ENCODE peak calls at places on chromosome 21, in four cellular contexts. J, R, U and A are unnamed samples.

GRCh38 chr21:44337941-44338895 is 972 bp downstream of the CFAP410 start:
- DNase-seq in U (peak; percentile 74), J (peak; percentile 73), R (no peak), A (peak; percentile 90)

GRCh38 chr21:45026066-45026745 is 48.2 kb upstream of the ADARB1 start:
- DNase-seq in R (no peak), U (no peak), J (no peak), A (no peak)

GRCh38 chr21:45577806-45578801 is 35.9 kb upstream of the SLC19A1 start:
- DNase-seq in J (no peak), U (no peak), R (no peak), A (no peak)

GRCh38 chr21:37829447-37829846 is 86.8 kb downstream of the KCNJ6 start:
- DNase-seq in J (peak; percentile 19), R (no peak), U (peak; percentile 85), A (no peak)

GRCh38 chr21:44450999-44451398 is 4.3 kb upstream of the LRRC3 start:
- DNase-seq in R (no peak), J (no peak), U (no peak), A (no peak)

GRCh38 chr21:33197546-33197945 is 32.2 kb upstream of the IFNAR2 start:
- DNase-seq in U (no peak), R (no peak), J (no peak), A (no peak)

GRCh38 chr21:36506482-36506881 is 26.6 kb upstream of the CLDN14 start:
- DNase-seq in J (no peak), U (no peak), R (no peak), A (no peak)

GRCh38 chr21:40765771-40766170 is 81.2 kb downstream of the DSCAM start:
- DNase-seq in J (no peak), U (no peak), R (no peak), A (no peak)

GRCh38 chr21:24716306-24716918 is 890.9 kb downstream of the MRPL39 start:
- DNase-seq in U (no peak), J (no peak), R (no peak), A (no peak)

GRCh38 chr21:43315244-43316137 is 111.4 kb downstream of the SIK1 start:
- DNase-seq in U (peak; percentile 34), J (no peak), R (no peak), A (no peak)

GRCh38 chr21:15022608-15023261 is 42.1 kb downstream of the NRIP1 start:
- DNase-seq in J (no peak), U (peak; percentile 39), R (no peak), A (no peak)

GRCh38 chr21:45997495-45998275 is 16.1 kb downstream of the COL6A1 start:
- DNase-seq in U (no peak), R (no peak), J (peak; percentile 13), A (no peak)